ENCODE peak calls at places on chromosomes 13 and 19, in eight cellular contexts. N is stimulated activated CD4-positive, alpha-beta T cell treated with anti-CD3 and anti-CD28 coated beads, TNF-alpha, amount 100 ng/mL, for 48 hours; I is PC-3; C is T-helper 22 cell; H is NCI-H1105; V is NCI-H69; P is AML-193; T is body of pancreas. O is an unnamed sample.

GRCh38 chr13:21088534-21088933 is 27.1 kb upstream of the LATS2 start:
- DNase-seq in N (no peak), I (no peak), C (no peak), H (no peak), V (no peak), P (no peak), T (no peak), O (no peak)

GRCh38 chr19:48955308-48955958 is 758 bp downstream of the BAX start:
- DNase-seq in N (no peak), I (no peak), C (no peak), H (no peak), V (no peak), P (no peak), T (no peak), O (no peak)

GRCh38 chr13:94666065-94666464 is 46.3 kb downstream of the SOX21 start:
- DNase-seq in N (no peak), I (no peak), C (no peak), H (no peak), V (no peak), P (no peak), T (no peak), O (no peak)

GRCh38 chr19:14517446-14517839 is 754 bp downstream of the DNAJB1 start:
- DNase-seq in N (no peak), I (no peak), C (no peak), H (no peak), V (no peak), P (no peak), T (no peak), O (no peak)

GRCh38 chr19:49857834-49858590 is 7.1 kb downstream of the PTOV1 start:
- DNase-seq in N (no peak), I (no peak), C (no peak), H (no peak), V (no peak), P (no peak), T (no peak), O (no peak)

GRCh38 chr19:57351867-57352266 is 796 bp downstream of the ZNF304 start:
- DNase-seq in N (no peak), I (no peak), C (no peak), H (no peak), V (peak; percentile 25), P (no peak), T (no peak), O (no peak)

GRCh38 chr13:50451609-50452008 is 391.9 kb downstream of the DLEU7 start:
- DNase-seq in N (no peak), I (no peak), C (no peak), H (no peak), V (no peak), P (no peak), T (no peak), O (no peak)

GRCh38 chr13:21481359-21481758 is 22.3 kb upstream of the ZDHHC20 start:
- DNase-seq in N (no peak), I (peak; percentile 56), C (no peak), H (no peak), V (no peak), P (no peak), T (no peak), O (no peak)

GRCh38 chr13:83453300-83453699 is 429.0 kb downstream of the SLITRK1 start:
- DNase-seq in N (no peak), I (no peak), C (no peak), H (no peak), V (no peak), P (no peak), T (no peak), O (no peak)

GRCh38 chr19:50515168-50515561 is 1.5 kb upstream of the ASPDH start:
- DNase-seq in N (no peak), I (no peak), C (no peak), H (no peak), V (no peak), P (no peak), T (no peak), O (peak; percentile 52)

GRCh38 chr13:59112375-59112774 is 1051.4 kb downstream of the DIAPH3 start:
- DNase-seq in N (no peak), I (peak; percentile 61), C (no peak), H (no peak), V (peak; percentile 27), P (no peak), T (no peak), O (no peak)

GRCh38 chr13:105165449-105166125 is 1369.9 kb downstream of the EFNB2 start:
- DNase-seq in N (no peak), I (no peak), C (no peak), H (no peak), V (no peak), P (no peak), T (no peak), O (no peak)

GRCh38 chr19:7265963-7266362 is 28.3 kb downstream of the INSR start:
- DNase-seq in N (no peak), I (no peak), C (no peak), H (no peak), V (no peak), P (no peak), T (peak; percentile 61), O (no peak)

GRCh38 chr13:97067342-97067895 is 73.1 kb upstream of the OXGR1 start:
- DNase-seq in N (no peak), I (no peak), C (no peak), H (no peak), V (peak; percentile 57), P (no peak), T (no peak), O (no peak)

GRCh38 chr13:75316427-75316826 is 165.5 kb downstream of the TBC1D4 start:
- DNase-seq in N (no peak), I (peak; percentile 40), C (no peak), H (no peak), V (no peak), P (peak; percentile 53), T (no peak), O (no peak)

GRCh38 chr19:5851302-5851701 is at the start of gene FUT3:
- DNase-seq in N (no peak), I (peak; percentile 64), C (no peak), H (no peak), V (no peak), P (no peak), T (peak; percentile 55), O (no peak)

GRCh38 chr19:9857920-9858746 is 23.0 kb downstream of the PIN1 start:
- DNase-seq in N (no peak), I (no peak), C (no peak), H (no peak), V (no peak), P (peak; percentile 33), T (no peak), O (no peak)

GRCh38 chr19:10726268-10726667 is 8.4 kb downstream of the DNM2 start:
- DNase-seq in N (no peak), I (no peak), C (no peak), H (no peak), V (no peak), P (no peak), T (no peak), O (no peak)

GRCh38 chr13:37226966-37227365 is 121.5 kb upstream of the CSNK1A1L start:
- DNase-seq in N (no peak), I (peak; percentile 56), C (no peak), H (no peak), V (no peak), P (no peak), T (no peak), O (no peak)

GRCh38 chr19:45768644-45769053 is 403 bp downstream of the SIX5 start:
- DNase-seq in N (no peak), I (no peak), C (peak; percentile 23), H (no peak), V (peak; percentile 69), P (peak; percentile 20), T (peak; percentile 58), O (no peak)

GRCh38 chr13:110330491-110331001 is 23.5 kb downstream of the COL4A2 start:
- DNase-seq in N (no peak), I (no peak), C (no peak), H (no peak), V (no peak), P (no peak), T (no peak), O (no peak)

GRCh38 chr19:4506449-4507149 is 11.7 kb downstream of the PLIN4 start:
- DNase-seq in N (no peak), I (peak; percentile 70), C (no peak), H (no peak), V (no peak), P (peak; percentile 6), T (no peak), O (no peak)